ENCODE peak calls at places on chromosomes 2 and 18, in ten cellular contexts. R is AG04449, L is GM13977, G is astrocyte of the spinal cord, C is fibroblast of lung, X is lung, D is foreskin keratinocyte, B is tibial nerve, H is endothelial cell, U is sigmoid colon. I is an unnamed sample.

GRCh38 chr2:69720404-69720803 is 21.5 kb upstream of the ANXA4 start:
- DNase-seq in R (no peak), L (no peak), G (no peak), C (no peak), X (no peak), D (no peak), B (no peak), H (peak), U (no peak), I (no peak)

GRCh38 chr18:60895181-60895580 is 438.0 kb upstream of the CDH20 start:
- DNase-seq in R (no peak), L (no peak), G (peak), C (peak), X (no peak), D (peak), B (no peak), H (no peak), U (no peak), I (no peak)

GRCh38 chr2:184119920-184120820 is 478.2 kb upstream of the ZNF804A start:
- DNase-seq in R (no peak), L (no peak), G (peak), C (no peak), X (no peak), D (peak), B (no peak), H (no peak), U (no peak), I (no peak)

GRCh38 chr18:9771261-9771976 is 63.3 kb downstream of the RAB31 start:
- DNase-seq in R (no peak), L (peak), G (peak), C (peak), X (peak), D (peak), B (peak), H (peak), U (peak), I (peak)

GRCh38 chr2:138632066-138632465 is 130.5 kb downstream of the SPOPL start:
- DNase-seq in R (peak), L (no peak), G (peak), C (peak), X (no peak), D (peak), B (no peak), H (no peak), U (no peak), I (no peak)

GRCh38 chr2:111665551-111666116 is 218.4 kb downstream of the ANAPC1 start:
- DNase-seq in R (no peak), L (no peak), G (no peak), C (no peak), X (no peak), D (no peak), B (no peak), H (no peak), U (no peak), I (no peak)

GRCh38 chr2:196949116-196949515 is 22.6 kb upstream of the PGAP1 start:
- DNase-seq in R (no peak), L (no peak), G (no peak), C (no peak), X (no peak), D (no peak), B (no peak), H (no peak), U (no peak), I (no peak)

GRCh38 chr2:219522111-219523030 is 8.1 kb downstream of the ASIC4 start:
- DNase-seq in R (peak), L (no peak), G (peak), C (peak), X (no peak), D (peak), B (no peak), H (peak), U (peak), I (no peak)

GRCh38 chr2:36762764-36763490 is 66.4 kb downstream of the VIT start:
- DNase-seq in R (no peak), L (no peak), G (no peak), C (no peak), X (no peak), D (no peak), B (no peak), H (no peak), U (no peak), I (no peak)

GRCh38 chr2:62217980-62218379 is 22.1 kb downstream of the B3GNT2 start:
- DNase-seq in R (peak), L (no peak), G (peak), C (peak), X (no peak), D (no peak), B (no peak), H (no peak), U (no peak), I (no peak)

GRCh38 chr2:28009732-28010131 is 119.2 kb downstream of the BABAM2 start:
- DNase-seq in R (no peak), L (no peak), G (peak), C (peak), X (no peak), D (no peak), B (no peak), H (no peak), U (no peak), I (no peak)

GRCh38 chr2:235054497-235054896 is 102.7 kb downstream of the SH3BP4 start:
- DNase-seq in R (no peak), L (no peak), G (no peak), C (no peak), X (no peak), D (no peak), B (no peak), H (no peak), U (no peak), I (no peak)

GRCh38 chr2:215692387-215693079 is 256.7 kb upstream of the FN1 start:
- DNase-seq in R (no peak), L (no peak), G (peak), C (peak), X (no peak), D (no peak), B (no peak), H (no peak), U (no peak), I (no peak)

DNA sequence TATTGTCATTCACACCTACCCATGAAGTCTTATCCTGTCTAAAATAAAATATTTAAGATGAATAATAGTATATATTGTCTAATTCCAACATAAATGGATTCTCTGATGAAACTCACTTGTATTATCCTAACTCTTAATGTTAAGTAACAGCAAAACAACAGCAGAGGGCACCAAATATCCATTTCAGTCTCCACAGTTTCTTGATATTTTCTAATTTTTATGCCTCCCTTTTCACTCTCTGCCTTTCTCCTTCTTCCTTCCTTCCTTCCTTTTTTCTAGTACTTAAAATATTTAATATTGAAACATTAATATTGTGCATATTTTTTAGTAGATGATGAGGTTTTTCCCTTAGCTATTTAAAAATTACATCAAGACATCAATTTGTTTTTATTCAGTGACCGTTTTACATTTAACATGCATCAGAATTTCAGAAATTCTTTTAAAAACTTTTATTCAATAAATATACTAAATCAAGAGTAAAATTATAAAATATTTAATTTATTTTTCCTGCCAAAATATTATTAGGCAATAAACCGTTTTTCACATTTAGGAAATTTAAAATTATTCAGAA is 97.6 kb downstream of the WDR7 start:
- DNase-seq in R (peak), L (peak), G (peak), C (peak), X (no peak), D (peak), B (no peak), H (peak), U (no peak), I (peak)
- TF ChIP-seq CTCF in R (peak), L (peak), G (peak), C (peak), X (peak), D (peak), B (peak), H (peak), U (peak), I (peak)

DNA sequence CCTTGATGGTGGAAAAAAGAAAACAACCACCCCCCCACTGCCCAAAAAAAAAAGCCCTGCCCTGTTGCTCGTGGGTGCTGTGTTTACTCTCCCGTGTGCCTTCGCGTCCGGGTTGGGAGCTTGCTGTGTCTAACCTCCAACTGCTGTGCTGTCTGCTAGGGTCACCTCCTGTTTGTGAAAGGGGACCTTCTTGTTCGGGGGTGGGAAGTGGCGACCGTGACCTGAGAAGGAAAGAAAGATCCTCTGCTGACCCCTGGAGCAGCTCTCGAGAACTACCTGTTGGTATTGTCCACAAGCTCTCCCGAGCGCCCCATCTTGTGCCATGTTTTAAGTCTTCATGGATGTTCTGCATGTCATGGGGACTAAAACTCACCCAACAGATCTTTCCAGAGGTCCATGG is 28.0 kb downstream of the MAL start:
- DNase-seq in R (no peak), L (no peak), G (no peak), C (no peak), X (no peak), D (no peak), B (no peak), H (peak), U (peak), I (no peak)
- TF ChIP-seq CTCF in R (no peak), L (peak), G (no peak), C (no peak), X (no peak), D (peak), B (no peak), H (no peak), U (no peak), I (peak)

GRCh38 chr2:205564761-205565160 is 117.5 kb upstream of the NRP2 start:
- DNase-seq in R (no peak), L (no peak), G (no peak), C (no peak), X (no peak), D (no peak), B (no peak), H (no peak), U (no peak), I (no peak)

GRCh38 chr2:205557873-205558272 is 124.4 kb upstream of the NRP2 start:
- DNase-seq in R (no peak), L (no peak), G (no peak), C (no peak), X (no peak), D (no peak), B (no peak), H (no peak), U (no peak), I (no peak)

GRCh38 chr2:205566556-205567061 is 115.7 kb upstream of the NRP2 start:
- DNase-seq in R (no peak), L (no peak), G (no peak), C (no peak), X (no peak), D (peak), B (no peak), H (no peak), U (no peak), I (no peak)

GRCh38 chr2:205568620-205569019 is 113.7 kb upstream of the NRP2 start:
- DNase-seq in R (no peak), L (no peak), G (no peak), C (no peak), X (no peak), D (peak), B (no peak), H (no peak), U (no peak), I (no peak)

DNA sequence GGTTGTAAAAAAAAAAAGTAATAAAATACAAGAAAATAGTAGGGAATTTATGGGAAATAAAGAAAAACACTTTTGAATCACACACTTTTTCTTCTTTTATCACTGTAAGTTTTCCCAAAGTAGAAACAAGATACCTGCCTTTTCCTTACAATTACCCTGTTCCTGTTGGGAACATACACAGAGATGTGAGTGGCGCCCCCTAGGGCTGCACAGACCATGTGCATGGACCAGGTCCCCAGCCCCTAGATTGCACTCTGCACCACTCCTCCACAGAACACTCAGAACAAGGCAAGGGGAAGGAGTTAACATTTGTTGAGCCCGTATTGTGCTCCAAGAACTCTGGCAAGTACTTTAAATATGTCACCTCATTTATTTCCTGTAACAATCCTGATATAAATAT is 118.7 kb upstream of the NRP2 start:
- DNase-seq in R (no peak), L (no peak), G (no peak), C (peak), X (no peak), D (no peak), B (no peak), H (peak), U (no peak), I (no peak)
- TF ChIP-seq CTCF in R (no peak), L (peak), G (peak), C (peak), X (no peak), D (peak), B (no peak), H (peak), U (no peak), I (peak)

GRCh38 chr2:199465390-199465789 is 7.7 kb upstream of the SATB2 start:
- DNase-seq in R (no peak), L (no peak), G (no peak), C (no peak), X (no peak), D (no peak), B (no peak), H (no peak), U (no peak), I (no peak)
- TF ChIP-seq CTCF in R (no peak), L (no peak), G (no peak), C (no peak), X (no peak), D (no peak), B (no peak), H (no peak), U (no peak), I (no peak)

DNA sequence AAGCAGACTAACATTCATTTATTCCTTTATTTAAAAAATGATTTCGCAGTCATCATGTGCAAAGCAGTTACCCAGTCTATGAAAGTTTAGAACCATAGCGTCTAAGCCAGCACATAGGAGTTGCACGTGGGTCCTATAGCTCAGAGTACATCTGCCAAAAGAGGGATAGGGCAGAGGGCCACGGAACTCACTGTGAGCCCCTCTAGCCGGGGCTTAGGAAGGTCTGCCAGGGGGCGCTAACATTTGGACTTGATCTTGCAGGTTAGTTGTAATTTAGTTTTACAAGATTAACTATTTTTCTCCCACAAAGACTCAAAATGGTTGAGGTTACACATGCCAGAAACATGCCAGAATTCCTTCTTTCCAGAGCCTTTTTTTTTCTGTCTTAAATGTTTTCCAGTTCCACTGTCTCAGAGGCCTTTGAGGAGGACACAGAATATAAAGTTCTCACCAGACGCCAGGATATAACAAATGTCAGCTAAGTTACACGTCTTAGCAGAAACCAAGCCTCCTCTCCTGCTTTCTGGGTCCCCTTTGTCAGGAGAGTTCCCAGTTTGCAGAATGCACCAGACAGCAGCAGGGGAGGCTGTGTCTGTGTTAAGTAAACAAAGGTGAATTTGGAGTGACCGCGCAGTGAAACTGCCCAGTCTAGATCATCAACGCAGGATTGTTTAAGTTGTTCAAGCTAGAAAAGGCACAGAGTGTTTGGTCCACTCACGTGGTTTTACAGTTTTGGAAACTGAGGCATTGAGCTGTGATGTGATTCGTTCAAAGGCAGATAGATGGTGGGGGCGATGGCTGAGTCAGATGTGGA is 292.0 kb downstream of the PRKCE start:
- DNase-seq in R (no peak), L (no peak), G (peak), C (no peak), X (no peak), D (no peak), B (no peak), H (no peak), U (no peak), I (no peak)
- TF ChIP-seq CTCF in R (no peak), L (no peak), G (peak), C (no peak), X (no peak), D (no peak), B (no peak), H (no peak), U (no peak), I (no peak)

GRCh38 chr2:233353769-233354499 is at the start of gene DGKD:
- DNase-seq in R (no peak), L (peak), G (peak), C (peak), X (peak), D (peak), B (peak), H (peak), U (peak), I (peak)
- TF ChIP-seq CTCF in R (peak), L (peak), G (peak), C (no peak), X (no peak), D (peak), B (peak), H (peak), U (peak), I (peak)

GRCh38 chr18:77701977-77702376 is 452.3 kb downstream of the GALR1 start:
- DNase-seq in R (no peak), L (no peak), G (no peak), C (no peak), X (no peak), D (no peak), B (no peak), H (no peak), U (no peak), I (no peak)
- TF ChIP-seq CTCF in R (no peak), L (no peak), G (no peak), C (no peak), X (no peak), D (no peak), B (no peak), H (no peak), U (no peak), I (no peak)

GRCh38 chr18:57655740-57656139 is 34.1 kb upstream of the NARS1 start:
- DNase-seq in R (no peak), L (no peak), G (no peak), C (no peak), X (no peak), D (no peak), B (no peak), H (no peak), U (no peak), I (no peak)

GRCh38 chr18:57660961-57661360 is 39.3 kb upstream of the NARS1 start:
- DNase-seq in R (peak), L (no peak), G (peak), C (peak), X (no peak), D (no peak), B (no peak), H (no peak), U (no peak), I (no peak)

GRCh38 chr18:57659463-57660102 is 37.9 kb upstream of the NARS1 start:
- DNase-seq in R (no peak), L (no peak), G (no peak), C (peak), X (no peak), D (no peak), B (no peak), H (no peak), U (no peak), I (no peak)

GRCh38 chr18:57657566-57657965 is 35.9 kb upstream of the NARS1 start:
- DNase-seq in R (no peak), L (no peak), G (no peak), C (peak), X (no peak), D (no peak), B (no peak), H (no peak), U (no peak), I (no peak)
- TF ChIP-seq CTCF in R (no peak), L (no peak), G (no peak), C (no peak), X (no peak), D (no peak), B (no peak), H (no peak), U (no peak), I (no peak)